ENCODE peak calls at places on chromosomes 2 and 18, in ten cellular contexts. L is AG09319; M is MCF 10A; U is osteocyte; Q is A549; D is CD8-positive, alpha-beta T cell; X is HTR-8/SVneo; F is iris pigment epithelial cell; T is ascending aorta; I is foreskin fibroblast. S is an unnamed sample.

GRCh38 chr2:56531668-56532420 is 348.1 kb downstream of the CCDC85A start:
- DNase-seq in L (no peak), M (peak), U (no peak), Q (no peak), D (no peak), X (no peak), F (peak), T (no peak), I (no peak), S (no peak)

GRCh38 chr2:53091183-53091582 is 676.4 kb upstream of the CHAC2 start:
- DNase-seq in L (no peak), M (peak), U (no peak), Q (no peak), D (no peak), X (no peak), F (no peak), T (no peak), I (no peak), S (no peak)

GRCh38 chr2:15811367-15811766 is 129.0 kb upstream of the MYCN start:
- DNase-seq in L (no peak), M (no peak), U (no peak), Q (no peak), D (no peak), X (peak), F (peak), T (no peak), I (no peak), S (no peak)

GRCh38 chr18:10284571-10285282 is 169.7 kb upstream of the APCDD1 start:
- DNase-seq in L (no peak), M (no peak), U (no peak), Q (no peak), D (no peak), X (no peak), F (no peak), T (no peak), I (no peak), S (no peak)

GRCh38 chr2:180753809-180754761 is 226.3 kb upstream of the UBE2E3 start:
- DNase-seq in L (no peak), M (no peak), U (no peak), Q (no peak), D (no peak), X (no peak), F (peak), T (no peak), I (peak), S (no peak)

GRCh38 chr2:233468047-233468745 is 98.4 kb downstream of the USP40 start:
- DNase-seq in L (no peak), M (no peak), U (no peak), Q (no peak), D (no peak), X (no peak), F (no peak), T (no peak), I (no peak), S (no peak)

GRCh38 chr2:130252880-130253645 is 54.8 kb upstream of the TUBA3E start:
- DNase-seq in L (peak), M (peak), U (no peak), Q (peak), D (no peak), X (no peak), F (peak), T (no peak), I (no peak), S (peak)

GRCh38 chr2:19888831-19889230 is 13.0 kb downstream of the TTC32 start:
- DNase-seq in L (no peak), M (no peak), U (no peak), Q (no peak), D (no peak), X (no peak), F (no peak), T (no peak), I (no peak), S (no peak)

GRCh38 chr2:236168110-236169067 is at the start of gene GBX2:
- DNase-seq in L (no peak), M (no peak), U (peak), Q (peak), D (no peak), X (peak), F (peak), T (no peak), I (peak), S (peak)

GRCh38 chr18:7383336-7383980 is 152.6 kb downstream of the LRRC30 start:
- DNase-seq in L (no peak), M (no peak), U (no peak), Q (no peak), D (no peak), X (no peak), F (no peak), T (no peak), I (no peak), S (no peak)

GRCh38 chr18:5294113-5294617 is 1.4 kb downstream of the ZBTB14 start:
- DNase-seq in L (no peak), M (no peak), U (no peak), Q (no peak), D (no peak), X (no peak), F (peak), T (no peak), I (no peak), S (peak)

GRCh38 chr2:170965446-170966225 is 36.6 kb downstream of the GORASP2 start:
- DNase-seq in L (no peak), M (peak), U (no peak), Q (no peak), D (no peak), X (no peak), F (peak), T (no peak), I (no peak), S (no peak)

GRCh38 chr2:2876350-2877042 is 501.1 kb downstream of the EIPR1 start:
- DNase-seq in L (no peak), M (no peak), U (no peak), Q (no peak), D (no peak), X (no peak), F (no peak), T (no peak), I (no peak), S (no peak)

GRCh38 chr2:118815314-118815713 is 32.1 kb downstream of the EN1 start:
- DNase-seq in L (no peak), M (no peak), U (no peak), Q (no peak), D (no peak), X (no peak), F (no peak), T (no peak), I (no peak), S (no peak)

GRCh38 chr2:143258126-143258892 is 129.1 kb downstream of the ARHGAP15 start:
- DNase-seq in L (no peak), M (no peak), U (no peak), Q (no peak), D (no peak), X (no peak), F (no peak), T (no peak), I (no peak), S (no peak)

GRCh38 chr2:164186596-164186995 is 434.7 kb downstream of the GRB14 start:
- DNase-seq in L (no peak), M (no peak), U (no peak), Q (no peak), D (no peak), X (no peak), F (no peak), T (no peak), I (no peak), S (no peak)

GRCh38 chr18:26450989-26451682 is 97.2 kb downstream of the KCTD1 start:
- DNase-seq in L (no peak), M (no peak), U (peak), Q (no peak), D (no peak), X (no peak), F (no peak), T (no peak), I (no peak), S (no peak)

GRCh38 chr2:168138369-168138768 is 109.0 kb downstream of the STK39 start:
- DNase-seq in L (no peak), M (no peak), U (no peak), Q (no peak), D (no peak), X (no peak), F (peak), T (no peak), I (peak), S (peak)

GRCh38 chr2:20433946-20434553 is 12.8 kb upstream of the RHOB start:
- DNase-seq in L (no peak), M (no peak), U (no peak), Q (no peak), D (no peak), X (no peak), F (no peak), T (no peak), I (no peak), S (no peak)

GRCh38 chr2:71157124-71157802 is 26.8 kb downstream of the MPHOSPH10 start:
- DNase-seq in L (no peak), M (peak), U (no peak), Q (peak), D (peak), X (peak), F (peak), T (no peak), I (no peak), S (peak)

GRCh38 chr2:177283871-177284270 is 19.3 kb upstream of the NFE2L2 start:
- DNase-seq in L (no peak), M (no peak), U (no peak), Q (no peak), D (no peak), X (no peak), F (no peak), T (no peak), I (no peak), S (no peak)

GRCh38 chr2:176189666-176190641 is 1.5 kb downstream of the HOXD1 start:
- DNase-seq in L (no peak), M (no peak), U (no peak), Q (no peak), D (no peak), X (no peak), F (no peak), T (no peak), I (no peak), S (no peak)

GRCh38 chr2:96580771-96581170 is 44.2 kb downstream of the ARID5A start:
- DNase-seq in L (no peak), M (peak), U (no peak), Q (peak), D (no peak), X (no peak), F (peak), T (no peak), I (no peak), S (peak)

GRCh38 chr2:218284106-218284811 is 8.0 kb downstream of the TMBIM1 start:
- DNase-seq in L (no peak), M (peak), U (no peak), Q (no peak), D (peak), X (no peak), F (peak), T (no peak), I (peak), S (peak)

GRCh38 chr2:1972428-1972827 is 228.1 kb upstream of the PXDN start:
- DNase-seq in L (no peak), M (peak), U (peak), Q (no peak), D (no peak), X (no peak), F (peak), T (no peak), I (no peak), S (no peak)

GRCh38 chr2:17916584-17916983 is 38.1 kb downstream of the KCNS3 start:
- DNase-seq in L (no peak), M (no peak), U (no peak), Q (no peak), D (no peak), X (no peak), F (no peak), T (no peak), I (no peak), S (no peak)

GRCh38 chr18:44507729-44508325 is 172.9 kb upstream of the SETBP1 start:
- DNase-seq in L (no peak), M (no peak), U (no peak), Q (no peak), D (no peak), X (no peak), F (no peak), T (no peak), I (no peak), S (peak)

GRCh38 chr2:28424799-28425492 is 32.3 kb downstream of the FOSL2 start:
- DNase-seq in L (no peak), M (no peak), U (no peak), Q (no peak), D (no peak), X (no peak), F (no peak), T (no peak), I (no peak), S (no peak)

GRCh38 chr2:150119860-150120259 is 367.6 kb downstream of the RND3 start:
- DNase-seq in L (no peak), M (no peak), U (no peak), Q (no peak), D (no peak), X (no peak), F (no peak), T (no peak), I (no peak), S (no peak)

GRCh38 chr18:78138993-78139496 is 840.6 kb upstream of the SALL3 start:
- DNase-seq in L (no peak), M (no peak), U (no peak), Q (no peak), D (no peak), X (no peak), F (no peak), T (no peak), I (no peak), S (no peak)

GRCh38 chr2:139694327-139694726 is 914.1 kb upstream of the NXPH2 start:
- DNase-seq in L (no peak), M (no peak), U (no peak), Q (no peak), D (no peak), X (no peak), F (no peak), T (no peak), I (no peak), S (no peak)

GRCh38 chr2:188244383-188244782 is 47.3 kb upstream of the GULP1 start:
- DNase-seq in L (no peak), M (peak), U (no peak), Q (peak), D (no peak), X (peak), F (peak), T (no peak), I (peak), S (no peak)